ENCODE peak calls at places on chromosomes 13 and 19, in five cellular contexts. One of them, this sample, is unnamed. For H3K9me3, the result is how much of the 10 kb centered on the place peaks cover.

GRCh38 chr13:60329221-60329983 is 67.6 kb upstream of the TDRD3 start:
- DNase-seq in IMR-90: peak
- DNase-seq in SK-N-SH: peak
- DNase-seq in fibroblast of lung: peak
- DNase-seq in transverse colon: peak
- DNase-seq in this sample: peak

GRCh38 chr19:4089400-4089908 is 22.8 kb upstream of the ZBTB7A start:
- DNase-seq in IMR-90: no peak
- DNase-seq in SK-N-SH: no peak
- DNase-seq in fibroblast of lung: no peak
- DNase-seq in transverse colon: peak
- DNase-seq in this sample: no peak

GRCh38 chr19:43470288-43470687 is 4.9 kb upstream of the LYPD3 start:
- DNase-seq in IMR-90: peak
- DNase-seq in SK-N-SH: peak
- DNase-seq in fibroblast of lung: peak
- DNase-seq in transverse colon: no peak
- DNase-seq in this sample: no peak

GRCh38 chr19:10593148-10593547 is 6.0 kb upstream of the AP1M2 start:
- DNase-seq in IMR-90: no peak
- DNase-seq in SK-N-SH: no peak
- DNase-seq in fibroblast of lung: no peak
- DNase-seq in transverse colon: no peak
- DNase-seq in this sample: no peak

GRCh38 chr19:56837004-56837403 is 3.5 kb downstream of the PEG3 start:
- DNase-seq in IMR-90: no peak
- DNase-seq in SK-N-SH: peak
- DNase-seq in fibroblast of lung: no peak
- DNase-seq in transverse colon: no peak
- DNase-seq in this sample: no peak

GRCh38 chr19:46015080-46015960 is 7.5 kb downstream of the PGLYRP1 start:
- DNase-seq in IMR-90: no peak
- DNase-seq in SK-N-SH: peak
- DNase-seq in fibroblast of lung: peak
- DNase-seq in transverse colon: peak
- DNase-seq in this sample: peak

GRCh38 chr13:34254366-34254765 is 436.4 kb downstream of the RFC3 start:
- DNase-seq in IMR-90: no peak
- DNase-seq in SK-N-SH: no peak
- DNase-seq in fibroblast of lung: no peak
- DNase-seq in transverse colon: no peak
- DNase-seq in this sample: no peak

GRCh38 chr13:35957996-35958395 is 173.2 kb downstream of the DCLK1 start:
- DNase-seq in IMR-90: no peak
- DNase-seq in SK-N-SH: no peak
- DNase-seq in fibroblast of lung: no peak
- DNase-seq in transverse colon: no peak
- DNase-seq in this sample: no peak

GRCh38 chr13:79571147-79571546 is 90.2 kb downstream of the NDFIP2 start:
- DNase-seq in IMR-90: no peak
- DNase-seq in SK-N-SH: no peak
- DNase-seq in fibroblast of lung: no peak
- DNase-seq in transverse colon: no peak
- DNase-seq in this sample: no peak

GRCh38 chr19:13537454-13537853 is 31.2 kb upstream of the CACNA1A start:
- DNase-seq in IMR-90: no peak
- DNase-seq in SK-N-SH: no peak
- DNase-seq in fibroblast of lung: no peak
- DNase-seq in transverse colon: no peak
- DNase-seq in this sample: no peak

GRCh38 chr19:27745978-27746542 is 1466.9 kb downstream of the UQCRFS1 start:
- DNase-seq in IMR-90: no peak
- DNase-seq in SK-N-SH: no peak
- DNase-seq in fibroblast of lung: no peak
- DNase-seq in transverse colon: no peak
- DNase-seq in this sample: no peak

GRCh38 chr13:22278336-22278929 is 607.6 kb downstream of the FGF9 start:
- DNase-seq in IMR-90: peak
- DNase-seq in SK-N-SH: peak
- DNase-seq in fibroblast of lung: peak
- DNase-seq in transverse colon: peak
- DNase-seq in this sample: peak

GRCh38 chr19:18662972-18663732 is 20.3 kb upstream of the CRTC1 start:
- DNase-seq in IMR-90: no peak
- DNase-seq in SK-N-SH: no peak
- DNase-seq in fibroblast of lung: no peak
- DNase-seq in transverse colon: no peak
- DNase-seq in this sample: no peak

GRCh38 chr13:40109324-40109958 is 454.0 kb downstream of the COG6 start:
- DNase-seq in IMR-90: peak
- DNase-seq in SK-N-SH: no peak
- DNase-seq in fibroblast of lung: peak
- DNase-seq in transverse colon: no peak
- DNase-seq in this sample: peak

GRCh38 chr13:28409648-28410047 is 85.3 kb downstream of the FLT1 start:
- DNase-seq in IMR-90: no peak
- DNase-seq in SK-N-SH: no peak
- DNase-seq in fibroblast of lung: no peak
- DNase-seq in transverse colon: no peak
- DNase-seq in this sample: no peak

GRCh38 chr19:53671621-53672111 is 39.9 kb downstream of the DPRX start:
- DNase-seq in IMR-90: no peak
- DNase-seq in SK-N-SH: no peak
- DNase-seq in fibroblast of lung: no peak
- DNase-seq in transverse colon: no peak
- DNase-seq in this sample: no peak

GRCh38 chr19:17340871-17341357 is 3.6 kb downstream of the GTPBP3 start:
- DNase-seq in IMR-90: no peak
- DNase-seq in SK-N-SH: no peak
- DNase-seq in fibroblast of lung: no peak
- DNase-seq in transverse colon: no peak
- DNase-seq in this sample: no peak

GRCh38 chr13:73777134-73777533 is 357.1 kb downstream of the KLF12 start:
- DNase-seq in IMR-90: no peak
- DNase-seq in SK-N-SH: no peak
- DNase-seq in fibroblast of lung: no peak
- DNase-seq in transverse colon: no peak
- DNase-seq in this sample: no peak

GRCh38 chr13:74243637-74244526 is 109.7 kb upstream of the KLF12 start:
- DNase-seq in IMR-90: peak
- DNase-seq in SK-N-SH: no peak
- DNase-seq in fibroblast of lung: peak
- DNase-seq in transverse colon: no peak
- DNase-seq in this sample: peak

GRCh38 chr19:42512743-42513304 is 15.5 kb downstream of the CEACAM1 start:
- DNase-seq in IMR-90: no peak
- DNase-seq in SK-N-SH: no peak
- DNase-seq in fibroblast of lung: no peak
- DNase-seq in transverse colon: no peak
- DNase-seq in this sample: no peak

GRCh38 chr13:110179116-110179857 is 127.7 kb downstream of the COL4A1 start:
- DNase-seq in IMR-90: no peak
- DNase-seq in SK-N-SH: no peak
- DNase-seq in fibroblast of lung: no peak
- DNase-seq in transverse colon: no peak
- DNase-seq in this sample: no peak

GRCh38 chr19:12936582-12936981 is 1.8 kb upstream of the CALR start:
- DNase-seq in IMR-90: no peak
- DNase-seq in SK-N-SH: no peak
- DNase-seq in fibroblast of lung: no peak
- DNase-seq in transverse colon: no peak
- DNase-seq in this sample: no peak

GRCh38 chr13:31674056-31674455 is 65.3 kb upstream of the RXFP2 start:
- DNase-seq in IMR-90: no peak
- DNase-seq in SK-N-SH: no peak
- DNase-seq in fibroblast of lung: no peak
- DNase-seq in transverse colon: no peak
- DNase-seq in this sample: peak

GRCh38 chr13:24271611-24272451 is 37.5 kb upstream of the C1QTNF9 start:
- DNase-seq in IMR-90: peak
- DNase-seq in SK-N-SH: peak
- DNase-seq in fibroblast of lung: peak
- DNase-seq in transverse colon: peak
- DNase-seq in this sample: peak

GRCh38 chr13:112068531-112069062 is 1.6 kb downstream of the SOX1 start:
- DNase-seq in IMR-90: no peak
- DNase-seq in SK-N-SH: no peak
- DNase-seq in fibroblast of lung: no peak
- DNase-seq in transverse colon: no peak
- DNase-seq in this sample: no peak

GRCh38 chr19:1942934-1943555 is 2.1 kb downstream of the CSNK1G2 start:
- DNase-seq in IMR-90: no peak
- DNase-seq in SK-N-SH: no peak
- DNase-seq in fibroblast of lung: no peak
- DNase-seq in transverse colon: no peak
- DNase-seq in this sample: peak

DNA sequence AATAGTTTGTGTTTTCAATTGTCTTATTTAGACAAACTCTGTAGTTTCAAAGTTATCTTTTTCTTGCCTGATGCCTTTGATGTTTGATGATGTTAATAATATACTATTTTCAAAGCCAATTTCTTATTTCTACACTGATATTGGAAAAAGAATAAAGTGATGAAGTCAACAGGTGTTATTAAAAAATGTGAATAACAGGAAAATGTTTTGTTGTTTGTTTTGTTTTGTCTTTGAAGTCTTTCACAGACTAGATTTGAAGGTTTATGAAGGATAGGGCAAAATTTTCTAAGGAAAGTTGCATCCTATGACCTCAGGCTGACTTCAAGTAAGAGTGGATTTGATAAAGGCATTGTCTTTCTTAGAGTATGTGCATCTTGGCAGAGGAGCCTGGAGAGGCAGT is 31.2 kb downstream of the ZNF790 start:
- DNase-seq in IMR-90: no peak
- DNase-seq in SK-N-SH: no peak
- DNase-seq in fibroblast of lung: no peak
- DNase-seq in transverse colon: no peak
- DNase-seq in this sample: no peak
- H3K9me3 ChIP-seq in IMR-90: half or more
- H3K9me3 ChIP-seq in SK-N-SH: under half
- H3K9me3 ChIP-seq in fibroblast of lung: under half
- H3K9me3 ChIP-seq in transverse colon: half or more
- H3K9me3 ChIP-seq in this sample: under half

DNA sequence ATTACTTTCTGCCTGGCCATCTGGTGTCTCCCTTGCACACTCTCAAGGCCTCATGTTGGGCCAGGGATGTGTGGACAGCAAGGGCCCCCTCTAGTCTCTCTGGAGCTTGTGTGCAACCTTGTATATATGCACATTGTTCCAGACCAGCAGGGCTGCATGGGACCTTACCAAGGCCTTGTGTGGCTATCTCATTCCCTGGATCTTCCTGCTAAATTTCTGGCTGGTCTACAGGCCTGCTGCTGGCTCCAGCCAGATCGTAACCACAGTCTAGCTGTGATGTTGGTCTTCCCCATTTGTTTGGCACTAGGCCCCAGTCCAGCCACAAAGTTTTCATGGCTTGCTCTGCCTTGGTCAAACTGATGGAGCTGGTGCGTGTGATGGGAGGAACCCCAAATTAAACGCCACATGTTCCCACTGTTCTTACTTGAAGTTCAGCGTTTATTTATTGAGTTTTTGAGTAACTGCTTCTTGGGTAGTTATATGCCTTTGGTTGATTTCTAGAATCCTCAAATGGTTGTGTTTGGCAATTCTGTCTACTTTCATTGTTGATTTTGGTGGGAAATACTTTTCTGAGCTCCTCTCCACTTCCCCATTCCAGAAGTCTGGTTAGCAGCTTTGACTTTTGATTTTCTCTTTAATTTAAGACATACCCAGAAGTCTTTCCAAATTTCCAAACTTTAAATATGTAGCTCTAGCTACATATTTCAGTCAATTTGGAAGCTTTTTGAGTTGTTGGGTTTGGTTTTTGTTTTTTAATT is 56.4 kb downstream of the SIPA1L3 start:
- DNase-seq in IMR-90: peak
- DNase-seq in SK-N-SH: no peak
- DNase-seq in fibroblast of lung: peak
- DNase-seq in transverse colon: no peak
- DNase-seq in this sample: peak
- TF ChIP-seq CTCF in IMR-90: no peak
- TF ChIP-seq CTCF in SK-N-SH: no peak
- TF ChIP-seq CTCF in fibroblast of lung: no peak
- TF ChIP-seq CTCF in transverse colon: no peak
- TF ChIP-seq CTCF in this sample: no peak

GRCh38 chr19:9149976-9150375 is 9.8 kb downstream of the ZNF317 start:
- DNase-seq in IMR-90: no peak
- DNase-seq in SK-N-SH: no peak
- DNase-seq in fibroblast of lung: no peak
- DNase-seq in transverse colon: no peak
- DNase-seq in this sample: no peak

GRCh38 chr19:9151367-9151766 is 11.2 kb downstream of the ZNF317 start:
- DNase-seq in IMR-90: no peak
- DNase-seq in SK-N-SH: no peak
- DNase-seq in fibroblast of lung: no peak
- DNase-seq in transverse colon: no peak
- DNase-seq in this sample: no peak

GRCh38 chr19:9146882-9147281 is 6.7 kb downstream of the ZNF317 start:
- DNase-seq in IMR-90: no peak
- DNase-seq in SK-N-SH: no peak
- DNase-seq in fibroblast of lung: no peak
- DNase-seq in transverse colon: no peak
- DNase-seq in this sample: no peak

GRCh38 chr19:9148687-9149086 is 8.5 kb downstream of the ZNF317 start:
- DNase-seq in IMR-90: no peak
- DNase-seq in SK-N-SH: no peak
- DNase-seq in fibroblast of lung: no peak
- DNase-seq in transverse colon: no peak
- DNase-seq in this sample: no peak

DNA sequence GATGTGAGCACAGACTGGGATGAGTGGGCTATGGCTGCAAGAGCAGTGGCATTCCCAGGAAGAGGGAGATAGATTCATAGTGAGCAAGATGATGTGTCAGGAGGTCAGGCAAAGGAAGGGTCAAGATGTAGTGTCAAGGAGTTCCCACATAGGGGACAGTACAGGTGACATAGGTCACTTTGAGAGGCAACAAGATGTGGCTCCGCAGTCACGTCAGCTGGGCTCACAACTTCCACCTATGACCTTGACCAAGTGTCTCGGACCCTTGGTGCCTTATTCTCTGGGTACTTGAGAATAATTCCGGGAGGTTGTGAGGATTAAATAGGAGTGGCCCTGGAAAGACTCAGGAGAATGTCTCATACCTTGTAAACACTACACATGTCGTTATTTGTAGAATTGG is 10.5 kb downstream of the ZNF317 start:
- DNase-seq in IMR-90: no peak
- DNase-seq in SK-N-SH: no peak
- DNase-seq in fibroblast of lung: no peak
- DNase-seq in transverse colon: no peak
- DNase-seq in this sample: no peak
- H3K9me3 ChIP-seq in IMR-90: half or more
- H3K9me3 ChIP-seq in SK-N-SH: under half
- H3K9me3 ChIP-seq in fibroblast of lung: under half
- H3K9me3 ChIP-seq in transverse colon: under half
- H3K9me3 ChIP-seq in this sample: under half

DNA sequence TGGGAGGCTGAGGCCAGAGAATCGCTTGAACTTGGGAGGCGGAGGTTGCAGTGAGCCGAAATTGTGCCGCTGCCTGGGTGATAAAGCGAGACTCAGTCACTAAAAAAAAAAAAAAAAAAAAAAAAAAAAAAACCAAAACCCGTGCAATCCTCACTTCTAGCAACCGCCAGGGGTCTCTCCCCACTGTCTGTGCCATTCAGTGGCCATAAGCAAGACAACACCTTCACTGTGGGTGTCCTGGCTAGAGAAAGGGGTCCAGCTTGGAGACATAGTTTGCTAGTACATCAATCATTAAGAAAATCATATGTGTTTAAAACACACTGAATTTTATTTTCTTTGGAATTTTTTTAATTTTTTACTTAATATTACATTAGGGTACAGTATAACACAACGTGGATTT is 68.2 kb downstream of the RASL11A start:
- DNase-seq in IMR-90: no peak
- DNase-seq in SK-N-SH: peak
- DNase-seq in fibroblast of lung: no peak
- DNase-seq in transverse colon: no peak
- DNase-seq in this sample: peak
- TF ChIP-seq CTCF in IMR-90: peak
- TF ChIP-seq CTCF in SK-N-SH: no peak
- TF ChIP-seq CTCF in fibroblast of lung: peak
- TF ChIP-seq CTCF in transverse colon: no peak
- TF ChIP-seq CTCF in this sample: no peak

This sample was measured in cardiac muscle cell.